ENCODE peak calls at places on chromosomes 6 and 20, in four cellular contexts. V, C, G and X are unnamed samples.

GRCh38 chr6:167779123-167779992 is 47.4 kb upstream of the AFDN start:
- DNase-seq in V (no peak), C (no peak), G (peak; percentile 32), X (no peak)

GRCh38 chr6:45297302-45297701 is 30.8 kb upstream of the RUNX2 start:
- DNase-seq in V (no peak), C (no peak), G (no peak), X (no peak)

GRCh38 chr20:61127311-61128044 is 124.6 kb upstream of the CDH4 start:
- DNase-seq in V (no peak), C (no peak), G (no peak), X (peak; percentile 28)

GRCh38 chr6:54282186-54282585 is 26.1 kb upstream of the TINAG start:
- DNase-seq in V (no peak), C (peak; percentile 37), G (no peak), X (peak; percentile 30)

GRCh38 chr20:63979549-63980316 is at the start of gene SAMD10:
- DNase-seq in V (peak; percentile 44), C (peak; percentile 35), G (no peak), X (no peak)

GRCh38 chr6:8627085-8627861 is 191.9 kb upstream of the SLC35B3 start:
- DNase-seq in V (no peak), C (no peak), G (no peak), X (peak; percentile 28)

GRCh38 chr6:118660218-118660569 is 8.8 kb upstream of the CEP85L start:
- DNase-seq in V (peak; percentile 14), C (peak; percentile 48), G (no peak), X (peak; percentile 14)

GRCh38 chr20:63682384-63683139 is 13.9 kb upstream of the TNFRSF6B start:
- DNase-seq in V (no peak), C (peak; percentile 92), G (no peak), X (peak; percentile 94)

GRCh38 chr20:14295238-14295637 is 42.2 kb downstream of the FLRT3 start:
- DNase-seq in V (no peak), C (peak; percentile 8), G (no peak), X (no peak)

GRCh38 chr6:95819461-95819860 is 196.3 kb upstream of the FUT9 start:
- DNase-seq in V (no peak), C (no peak), G (no peak), X (no peak)

GRCh38 chr6:30091577-30092381 is 16.2 kb upstream of the RNF39 start:
- DNase-seq in V (peak; percentile 95), C (no peak), G (no peak), X (no peak)

GRCh38 chr6:140537834-140538680 is 1163.6 kb upstream of the CITED2 start:
- DNase-seq in V (no peak), C (peak; percentile 85), G (no peak), X (peak; percentile 97)

GRCh38 chr20:17571153-17571527 is 1.3 kb downstream of the DSTN start:
- DNase-seq in V (peak; percentile 21), C (peak; percentile 48), G (no peak), X (no peak)

GRCh38 chr20:53408728-53409157 is 184.9 kb downstream of the ZNF217 start:
- DNase-seq in V (no peak), C (no peak), G (no peak), X (no peak)

GRCh38 chr6:152636675-152637421 is at the start of gene SYNE1:
- DNase-seq in V (no peak), C (no peak), G (no peak), X (no peak)

GRCh38 chr6:5125152-5126006 is 40.2 kb downstream of the PPP1R3G start:
- DNase-seq in V (no peak), C (no peak), G (no peak), X (peak; percentile 83)

GRCh38 chr6:80335061-80335660 is 228.7 kb downstream of the BCKDHB start:
- DNase-seq in V (no peak), C (peak; percentile 68), G (no peak), X (peak; percentile 7)

GRCh38 chr20:57856658-57857057 is 146.8 kb upstream of the PMEPA1 start:
- DNase-seq in V (no peak), C (no peak), G (no peak), X (no peak)

GRCh38 chr20:324177-325042 is 942 bp upstream of the SOX12 start:
- DNase-seq in V (peak; percentile 91), C (peak; percentile 93), G (peak; percentile 90), X (peak; percentile 48)

GRCh38 chr20:44643596-44644383 is 7.7 kb downstream of the ADA start:
- DNase-seq in V (peak; percentile 33), C (peak; percentile 99), G (peak; percentile 27), X (peak; percentile 95)

DNA sequence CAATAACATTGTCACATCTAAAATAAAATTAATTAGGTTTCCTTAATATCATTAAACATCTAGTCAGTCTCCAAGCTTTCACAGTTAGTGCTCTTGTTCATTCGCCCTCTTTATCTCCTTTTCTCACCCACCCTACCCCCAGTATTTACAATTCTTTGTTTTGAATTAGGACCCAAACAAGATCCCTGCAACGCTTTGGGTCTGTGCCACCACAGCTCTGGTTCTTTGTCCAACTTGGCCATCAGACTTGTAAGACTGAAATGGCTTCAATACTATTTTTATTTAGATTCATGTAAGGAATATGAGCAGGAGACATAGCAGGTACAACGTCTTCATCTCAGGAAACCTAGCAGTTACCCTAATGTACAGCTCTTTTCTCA is 276.5 kb downstream of the CDKAL1 start:
- DNase-seq in V (no peak), C (no peak), G (no peak), X (no peak)
- H3K27ac ChIP-seq in V (no peak overlapping the region), C (peak overlapping the region; percentile 95), G (peak overlapping the region; percentile 18), X (peak overlapping the region; percentile 99)

GRCh38 chr20:51127713-51128112 is 104.8 kb upstream of the KCNG1 start:
- DNase-seq in V (no peak), C (no peak), G (no peak), X (no peak)

GRCh38 chr20:51131806-51132205 is 108.9 kb upstream of the KCNG1 start:
- DNase-seq in V (no peak), C (no peak), G (no peak), X (no peak)

GRCh38 chr20:51128198-51128597 is 105.3 kb upstream of the KCNG1 start:
- DNase-seq in V (no peak), C (no peak), G (no peak), X (peak; percentile 92)

GRCh38 chr20:51126337-51126736 is 103.4 kb upstream of the KCNG1 start:
- DNase-seq in V (no peak), C (no peak), G (no peak), X (no peak)

DNA sequence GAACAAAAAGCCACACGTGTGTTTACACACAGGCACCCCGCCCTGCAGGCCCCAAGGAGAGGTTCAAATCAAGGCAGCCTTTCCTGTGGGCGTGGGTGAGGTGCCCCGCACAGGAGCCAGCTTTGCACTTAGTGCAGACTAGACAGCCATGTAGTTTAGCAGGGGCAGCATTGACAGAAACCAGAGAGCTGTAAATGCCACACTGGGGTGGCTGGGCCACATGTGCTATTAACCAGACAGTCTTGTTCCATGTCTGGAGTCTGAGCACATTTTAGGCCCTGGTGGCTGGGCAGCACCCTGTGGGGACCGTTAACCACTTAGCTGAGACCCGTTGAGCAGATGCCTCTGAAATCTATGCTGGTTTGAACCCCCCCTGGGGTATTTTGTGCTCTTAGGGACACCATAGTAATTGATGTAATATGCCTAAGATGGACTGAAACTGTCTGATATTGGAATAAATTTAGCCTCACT is 106.3 kb upstream of the KCNG1 start:
- DNase-seq in V (peak; percentile 43), C (no peak), G (no peak), X (no peak)
- H3K27ac ChIP-seq in V (no peak overlapping the region), C (no peak overlapping the region), G (no peak overlapping the region), X (no peak overlapping the region)

DNA sequence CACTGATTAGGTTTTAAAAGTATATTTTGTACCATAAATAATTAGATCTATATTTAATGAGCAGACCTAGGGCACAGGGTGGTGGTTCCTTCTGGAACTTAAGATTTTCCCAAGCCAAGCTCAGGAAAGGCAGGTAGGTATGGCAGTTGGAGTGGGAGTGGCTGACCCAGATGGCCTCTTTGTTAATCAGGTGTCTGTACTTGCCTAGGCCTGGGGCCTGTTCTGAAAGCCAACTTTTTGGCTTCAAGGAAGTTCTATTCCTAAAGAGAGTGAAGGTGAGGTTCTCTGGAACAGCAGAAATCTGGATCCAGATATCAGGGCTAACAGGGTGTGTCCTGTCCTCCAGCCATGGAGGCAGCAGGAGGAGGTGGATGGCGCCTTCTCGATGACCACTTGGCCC is 44.9 kb downstream of the VEGFA start:
- DNase-seq in V (peak; percentile 69), C (no peak), G (no peak), X (no peak)
- H3K27ac ChIP-seq in V (peak overlapping the region; percentile 34), C (no peak overlapping the region), G (no peak overlapping the region), X (no peak overlapping the region)

DNA sequence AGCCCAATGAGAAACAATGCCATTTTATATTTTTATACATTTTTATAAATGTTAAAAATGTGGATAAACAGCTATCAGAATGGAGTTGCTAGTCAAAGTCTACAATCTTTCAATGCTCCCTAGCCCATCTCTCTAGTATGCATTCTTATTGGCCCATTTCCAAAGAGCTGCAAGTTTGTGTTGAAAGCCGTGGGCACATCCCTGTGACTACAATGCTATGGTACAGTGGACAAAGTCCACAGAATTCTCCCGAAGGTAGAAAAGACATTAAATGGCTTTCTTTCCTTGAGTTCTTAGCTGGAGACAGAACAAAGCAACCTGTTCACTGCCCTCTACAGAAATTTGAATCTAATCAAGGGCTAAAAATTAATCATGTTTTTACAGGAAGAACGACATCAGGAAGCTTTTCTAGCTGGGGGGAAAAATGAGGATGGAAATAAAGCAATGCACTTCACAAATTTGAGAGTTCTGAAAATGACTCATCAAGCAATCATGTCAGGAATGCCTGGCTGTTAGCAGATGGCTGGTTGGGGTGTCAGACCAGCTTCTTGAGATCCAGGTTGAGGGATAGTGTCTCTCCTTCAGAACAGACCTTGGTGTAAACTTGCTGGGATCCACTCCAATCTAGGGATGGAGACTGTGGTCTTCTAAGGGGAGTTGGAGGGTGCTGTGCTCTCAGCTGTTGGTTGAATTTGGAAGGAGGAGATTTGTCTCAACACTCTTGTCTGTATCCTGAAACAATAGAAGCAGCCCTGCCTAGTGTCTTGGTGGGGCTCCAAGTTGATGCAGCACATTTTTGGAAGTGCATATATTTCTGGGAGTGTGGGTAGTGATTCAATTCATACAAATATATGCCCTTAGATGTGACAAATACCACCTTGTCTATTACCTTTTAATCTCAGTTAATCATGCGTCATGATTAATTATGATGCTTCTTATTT is 143.4 kb upstream of the PHACTR1 start:
- DNase-seq in V (peak; percentile 70), C (peak; percentile 92), G (no peak), X (peak; percentile 76)
- H3K27ac ChIP-seq in V (no peak overlapping the region), C (peak overlapping the region; percentile 92), G (peak overlapping the region; percentile 50), X (no peak overlapping the region)

GRCh38 chr6:19153270-19153980 is 683.7 kb upstream of the ID4 start:
- DNase-seq in V (no peak), C (no peak), G (no peak), X (peak; percentile 76)

GRCh38 chr6:19156443-19156842 is 680.7 kb upstream of the ID4 start:
- DNase-seq in V (no peak), C (no peak), G (no peak), X (no peak)

GRCh38 chr6:19157496-19157895 is 679.7 kb upstream of the ID4 start:
- DNase-seq in V (no peak), C (no peak), G (no peak), X (no peak)

GRCh38 chr6:19153981-19154295 is 683.2 kb upstream of the ID4 start:
- DNase-seq in V (no peak), C (no peak), G (no peak), X (no peak)

GRCh38 chr6:19159087-19159486 is 678.1 kb upstream of the ID4 start:
- DNase-seq in V (no peak), C (no peak), G (no peak), X (peak; percentile 74)
- H3K27ac ChIP-seq in V (no peak overlapping the region), C (no peak overlapping the region), G (peak overlapping the region; percentile 34), X (peak overlapping the region; percentile 84)

DNA sequence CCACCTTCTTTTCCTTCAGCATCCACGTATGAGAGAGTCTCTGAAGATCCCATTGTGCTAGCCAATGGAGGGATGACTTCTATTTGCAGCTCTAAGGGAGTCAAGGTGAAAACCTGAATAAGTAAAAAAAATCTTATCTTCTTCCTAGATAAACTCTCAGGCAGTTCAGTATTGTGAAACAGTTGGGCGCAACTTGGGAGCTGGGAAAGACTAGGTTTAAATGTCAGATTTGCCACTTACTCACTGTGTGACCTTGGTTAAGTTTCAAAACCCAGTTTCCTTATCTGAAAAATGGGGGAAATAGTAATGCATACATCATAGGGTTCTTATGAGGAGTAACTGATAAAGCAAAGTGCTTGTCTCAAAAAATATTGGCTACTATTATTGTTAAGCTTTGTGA is 88.8 kb downstream of the CD83 start:
- DNase-seq in V (peak; percentile 48), C (no peak), G (no peak), X (no peak)
- H3K27ac ChIP-seq in V (no peak overlapping the region), C (no peak overlapping the region), G (no peak overlapping the region), X (no peak overlapping the region)